ENCODE peak calls at places on chromosomes 11 and 22, in six cellular contexts. K, A, V, Q, I and Y are unnamed samples.

GRCh38 chr11:68146704-68147474 is 25.7 kb upstream of the CHKA start:
- DNase-seq in Q (no peak), A (peak; percentile 93), V (peak; percentile 96), K (no peak), I (peak; percentile 38), Y (no peak)

GRCh38 chr11:35257287-35257686 is 118.3 kb downstream of the CD44 start:
- DNase-seq in A (no peak), K (no peak), Q (no peak), V (no peak), I (no peak), Y (peak; percentile 80)

GRCh38 chr11:11391796-11392195 is 38.7 kb upstream of the CSNK2A3 start:
- DNase-seq in K (no peak), Q (no peak), I (peak; percentile 93), V (no peak), A (peak; percentile 88), Y (no peak)

GRCh38 chr22:48780597-48781277 is 1046.9 kb downstream of the BRD1 start:
- DNase-seq in V (no peak), A (no peak), Q (no peak), I (no peak), K (no peak), Y (no peak)

GRCh38 chr11:14418801-14419417 is 59.9 kb upstream of the RRAS2 start:
- DNase-seq in Q (peak; percentile 92), A (peak; percentile 75), K (peak; percentile 61), I (peak; percentile 17), V (no peak), Y (no peak)

GRCh38 chr11:6618117-6619020 is 853 bp downstream of the TPP1 start:
- DNase-seq in I (peak; percentile 90), A (peak; percentile 54), Q (no peak), V (no peak), K (no peak), Y (no peak)

GRCh38 chr11:103619480-103619879 is 417.0 kb upstream of the DDI1 start:
- DNase-seq in I (no peak), K (no peak), V (no peak), A (peak; percentile 62), Q (no peak), Y (peak; percentile 15)

GRCh38 chr22:43707650-43708049 is 104.5 kb downstream of the EFCAB6 start:
- DNase-seq in Q (no peak), K (no peak), V (no peak), A (peak; percentile 62), I (peak; percentile 24), Y (no peak)

GRCh38 chr11:92317222-92317621 is 92.6 kb downstream of the FAT3 start:
- DNase-seq in K (no peak), A (no peak), V (no peak), Q (peak; percentile 41), I (no peak), Y (no peak)

GRCh38 chr11:92316410-92316809 is 91.8 kb downstream of the FAT3 start:
- DNase-seq in Q (no peak), A (no peak), K (no peak), I (no peak), V (no peak), Y (no peak)

GRCh38 chr11:92325416-92325815 is 100.8 kb downstream of the FAT3 start:
- DNase-seq in A (no peak), V (no peak), I (no peak), Q (no peak), K (no peak), Y (no peak)

GRCh38 chr11:92324890-92325289 is 100.3 kb downstream of the FAT3 start:
- DNase-seq in A (no peak), K (no peak), Q (no peak), I (no peak), V (peak; percentile 50), Y (no peak)

DNA sequence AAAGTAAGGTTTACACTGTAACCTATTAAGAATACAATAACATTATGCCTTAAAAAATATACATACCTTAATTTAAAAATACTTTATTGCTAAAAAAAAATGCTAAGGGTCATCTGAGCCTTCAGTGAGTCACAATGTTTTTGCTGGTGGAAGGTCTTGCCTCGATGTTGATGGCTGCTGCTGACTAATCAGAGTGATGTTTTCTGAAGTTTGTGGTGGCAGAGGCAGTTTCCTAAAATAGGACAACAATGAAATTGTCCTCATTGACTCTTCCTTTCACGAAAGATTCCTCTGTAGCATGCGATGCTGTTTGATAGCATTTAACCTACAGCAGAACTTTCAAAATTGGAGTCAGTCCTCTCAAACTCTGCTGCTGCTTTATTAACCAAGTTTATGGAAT is 97.6 kb downstream of the FAT3 start:
- DNase-seq in I (peak; percentile 71), K (no peak), A (peak; percentile 42), Q (no peak), V (no peak), Y (peak; percentile 86)
- H3K4me2 ChIP-seq in I (peak overlapping the region; percentile 60), K (no peak overlapping the region), A (no peak overlapping the region), Q (no peak overlapping the region), V (peak overlapping the region; percentile 5), Y (peak overlapping the region; percentile 40)

DNA sequence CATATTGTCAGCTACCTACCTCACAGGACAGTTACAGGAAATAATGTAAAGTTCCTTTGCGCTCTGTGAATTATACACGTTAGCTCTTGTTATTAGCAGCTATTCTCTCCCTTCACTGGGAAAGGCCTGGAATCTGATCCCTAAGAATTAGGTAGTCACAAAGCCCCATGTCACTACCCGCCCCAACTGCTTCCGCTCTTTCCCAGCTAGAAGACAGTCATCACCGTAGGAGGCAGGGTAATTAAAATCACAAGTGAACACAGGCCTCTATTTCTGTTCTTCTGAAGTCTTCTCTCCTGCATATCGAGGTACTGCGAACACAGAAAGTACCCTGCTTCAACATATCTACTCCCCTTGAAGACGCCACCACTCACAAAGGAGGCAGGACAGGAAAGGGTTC is 12.6 kb upstream of the AHNAK start:
- DNase-seq in Q (no peak), I (no peak), K (peak; percentile 18), V (no peak), A (no peak), Y (no peak)
- H3F3A ChIP-seq in Q (peaks cover 66% of the 10 kb centered on the region), I (peaks cover 78% of the 10 kb centered on the region), K (peaks cover 90% of the 10 kb centered on the region), V (peaks cover 97% of the 10 kb centered on the region), A (peaks cover 15% of the 10 kb centered on the region), Y (peaks cover 69% of the 10 kb centered on the region)

DNA sequence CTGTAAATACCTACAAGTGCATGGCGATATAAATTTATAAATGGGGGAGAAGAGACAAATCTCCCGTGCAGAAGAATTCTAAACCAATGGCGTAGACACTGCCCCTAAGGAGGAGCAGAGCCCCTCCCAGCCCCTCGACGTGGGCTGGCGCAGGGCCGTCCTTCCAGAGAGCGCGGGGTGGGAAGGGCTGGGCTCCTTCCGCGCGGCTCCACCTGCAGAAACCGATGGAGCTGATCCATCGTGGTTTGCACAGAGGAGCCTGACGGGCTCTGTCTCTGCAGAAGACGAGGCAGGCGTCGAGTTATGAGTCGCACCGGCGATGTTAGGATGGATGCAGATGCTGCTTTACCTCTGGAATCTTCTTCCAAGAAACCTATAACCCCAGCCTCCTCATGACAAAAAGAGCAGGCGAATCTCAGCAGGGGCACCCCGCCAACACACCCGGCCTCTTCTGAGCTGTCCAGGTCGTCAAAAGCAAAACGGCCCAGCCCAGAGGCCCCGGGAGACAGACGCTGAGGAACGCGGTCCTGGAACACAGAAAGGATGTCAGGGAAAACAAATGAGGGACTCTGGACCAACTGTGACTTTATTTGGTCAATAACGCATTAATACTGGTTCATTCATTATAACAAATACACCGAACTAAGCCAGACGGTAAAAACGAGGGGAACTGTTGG is 11.0 kb upstream of the B4GALNT4 start:
- DNase-seq in Q (no peak), K (no peak), A (no peak), V (no peak), I (no peak), Y (no peak)
- TF ChIP-seq EZH2 in Q (no peak), K (no peak), A (no peak), V (no peak), I (no peak), Y (no peak)

DNA sequence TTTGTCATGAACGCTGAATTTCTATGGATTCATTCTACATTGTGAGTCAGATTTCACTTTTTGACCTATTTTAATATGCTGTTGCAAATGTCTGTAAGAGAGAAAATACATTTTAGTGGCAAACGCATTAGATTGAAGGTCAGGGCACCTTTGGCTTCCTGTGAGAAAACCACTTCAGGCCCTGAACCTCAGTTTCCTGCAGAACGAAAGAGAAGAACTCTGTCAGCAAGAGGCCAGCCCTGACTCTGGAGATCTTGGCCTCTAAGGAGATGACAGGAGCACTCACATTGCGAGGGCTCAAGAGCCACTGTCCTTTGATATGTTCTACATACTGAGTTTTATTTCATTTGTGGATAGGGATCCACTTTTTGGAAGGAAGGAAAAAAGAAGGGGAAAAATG is 83.6 kb downstream of the KCNJ1 start:
- DNase-seq in I (no peak), V (no peak), K (no peak), Q (no peak), A (no peak), Y (no peak)
- H3K4me2 ChIP-seq in I (no peak overlapping the region), V (no peak overlapping the region), K (peak overlapping the region; percentile 62), Q (peak overlapping the region; percentile 23), A (no peak overlapping the region), Y (no peak overlapping the region)

GRCh38 chr11:93730108-93731107 is 10.9 kb downstream of the TAF1D start:
- DNase-seq in V (no peak), K (no peak), I (no peak), Q (no peak), A (no peak), Y (no peak)

GRCh38 chr11:93729129-93729616 is 12.1 kb downstream of the TAF1D start:
- DNase-seq in I (no peak), Q (peak; percentile 22), A (no peak), K (no peak), V (no peak), Y (no peak)

GRCh38 chr11:93732237-93732892 is 8.9 kb downstream of the TAF1D start:
- DNase-seq in V (no peak), Q (no peak), K (no peak), I (no peak), A (no peak), Y (no peak)

GRCh38 chr11:93727985-93728791 is 13.1 kb downstream of the TAF1D start:
- DNase-seq in K (no peak), I (no peak), A (no peak), Q (no peak), V (no peak), Y (no peak)

GRCh38 chr11:93728792-93729128 is 12.5 kb downstream of the TAF1D start:
- DNase-seq in Q (no peak), V (no peak), K (no peak), A (no peak), I (no peak), Y (no peak)
- H3F3A ChIP-seq in Q (peaks cover 58% of the 10 kb centered on the region), V (peaks cover 79% of the 10 kb centered on the region), K (peaks cover 83% of the 10 kb centered on the region), A (peaks cover 72% of the 10 kb centered on the region), I (peaks cover 97% of the 10 kb centered on the region), Y (peaks cover 85% of the 10 kb centered on the region)

GRCh38 chr11:20309626-20310025 is 53.9 kb upstream of the HTATIP2 start:
- DNase-seq in V (no peak), Q (no peak), K (no peak), A (no peak), I (no peak), Y (no peak)
- TF ChIP-seq EZH2 in V (no peak), Q (no peak), K (no peak), A (no peak), I (no peak), Y (no peak)

GRCh38 chr11:135022430-135022829 is 610.4 kb upstream of the B3GAT1 start:
- DNase-seq in A (no peak), K (no peak), V (no peak), Q (no peak), I (no peak), Y (no peak)

GRCh38 chr11:135023499-135023898 is 611.5 kb upstream of the B3GAT1 start:
- DNase-seq in I (no peak), V (no peak), A (no peak), K (no peak), Q (no peak), Y (no peak)

DNA sequence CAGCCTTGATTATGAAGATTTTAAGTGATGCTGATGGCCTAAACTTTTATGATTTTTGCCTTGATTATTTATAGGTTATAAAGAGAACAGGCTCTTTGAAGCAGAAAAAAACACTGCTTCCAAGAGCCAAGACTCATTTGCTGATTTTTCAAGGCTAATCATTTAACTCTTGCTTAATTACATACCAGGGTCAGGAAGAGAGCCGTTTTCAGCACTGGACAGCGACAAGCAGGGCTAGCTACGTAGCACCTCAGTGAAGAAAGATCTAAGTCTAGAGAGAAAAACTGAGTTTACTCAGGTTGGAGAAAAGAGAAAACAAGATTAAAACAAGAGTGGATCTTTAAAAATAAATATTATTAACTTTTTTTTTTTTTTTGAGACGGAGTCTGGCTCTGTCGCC is 615.4 kb upstream of the B3GAT1 start:
- DNase-seq in A (peak; percentile 50), Q (peak; percentile 89), K (peak; percentile 82), I (peak; percentile 44), V (no peak), Y (peak; percentile 56)
- H3K4me2 ChIP-seq in A (no peak overlapping the region), Q (no peak overlapping the region), K (no peak overlapping the region), I (no peak overlapping the region), V (no peak overlapping the region), Y (no peak overlapping the region)